ENCODE peak calls at places on chromosomes 6 and 20, in nine cellular contexts. D is NCI-H2171 treated with DMSO at 0.1 percent for 48 hours; Z is adipocyte; F is CD4-positive, alpha-beta T cell; E is hypothalamus; W is putamen; U is A549; T is NCI-H2107; M is endothelial cell. I is an unnamed sample.

GRCh38 chr20:41889871-41890224 is 271.7 kb upstream of the CHD6 start:
- DNase-seq in T (no peak), D (no peak), W (no peak), Z (no peak), M (no peak), F (no peak), U (no peak), E (no peak), I (no peak)

GRCh38 chr20:57372581-57373350 is 18.4 kb upstream of the RBM38 start:
- DNase-seq in E (no peak), D (no peak), W (no peak), U (no peak), T (no peak), F (no peak), Z (no peak), M (no peak), I (no peak)

GRCh38 chr6:17622144-17622543 is 22.0 kb downstream of the FAM8A1 start:
- DNase-seq in M (no peak), F (no peak), D (peak; percentile 35), U (no peak), E (no peak), T (no peak), Z (no peak), W (no peak), I (no peak)

GRCh38 chr6:33112148-33112547 is 36.4 kb downstream of the HLA-DPB1 start:
- DNase-seq in D (no peak), M (no peak), W (peak; percentile 23), F (no peak), U (no peak), E (no peak), Z (peak; percentile 69), T (no peak), I (no peak)

GRCh38 chr20:5297280-5298004 is 19.3 kb downstream of the PROKR2 start:
- DNase-seq in F (no peak), W (no peak), Z (no peak), U (no peak), D (no peak), M (no peak), T (no peak), E (no peak), I (no peak)

GRCh38 chr20:13101276-13101675 is 92.5 kb downstream of the SPTLC3 start:
- DNase-seq in Z (no peak), W (no peak), U (no peak), T (no peak), F (no peak), D (no peak), M (no peak), E (no peak), I (no peak)

GRCh38 chr20:11907621-11908020 is 10.1 kb upstream of the BTBD3 start:
- DNase-seq in D (no peak), Z (no peak), F (no peak), E (no peak), M (no peak), U (no peak), W (no peak), T (no peak), I (no peak)

GRCh38 chr6:43938178-43939101 is 168.4 kb downstream of the VEGFA start:
- DNase-seq in Z (no peak), F (no peak), M (no peak), D (no peak), E (no peak), T (no peak), W (no peak), U (no peak), I (no peak)

GRCh38 chr6:165872311-165872710 is 209.3 kb upstream of the PDE10A start:
- DNase-seq in T (no peak), D (no peak), M (no peak), Z (no peak), F (no peak), E (no peak), W (no peak), U (no peak), I (no peak)

GRCh38 chr6:111871725-111872520 is 1.3 kb downstream of the FYN start:
- DNase-seq in U (peak; percentile 10), M (peak; percentile 46), Z (peak; percentile 61), F (no peak), T (peak; percentile 16), D (peak; percentile 75), W (peak; percentile 87), E (peak; percentile 50), I (peak; percentile 14)

GRCh38 chr6:148893073-148893472 is 146.2 kb downstream of the UST start:
- DNase-seq in M (no peak), T (no peak), W (no peak), D (no peak), F (no peak), U (no peak), Z (no peak), E (no peak), I (no peak)

GRCh38 chr20:24289737-24290481 is 179.5 kb upstream of the SYNDIG1 start:
- DNase-seq in U (no peak), T (no peak), W (no peak), E (no peak), M (no peak), Z (peak; percentile 3), F (no peak), D (no peak), I (no peak)

GRCh38 chr20:35318502-35319157 is 26.4 kb upstream of the FAM83C start:
- DNase-seq in M (no peak), E (no peak), W (no peak), D (no peak), Z (peak; percentile 54), F (no peak), U (peak; percentile 64), T (no peak), I (peak; percentile 86)

GRCh38 chr6:41408982-41409381 is 73.6 kb downstream of the NCR2 start:
- DNase-seq in E (no peak), M (no peak), T (no peak), W (no peak), U (no peak), Z (no peak), D (no peak), F (no peak), I (no peak)

GRCh38 chr6:14212632-14213031 is 95.1 kb downstream of the CD83 start:
- DNase-seq in U (no peak), W (no peak), Z (no peak), F (no peak), T (no peak), M (no peak), E (no peak), D (no peak), I (no peak)

GRCh38 chr6:31483392-31483791 is 14.6 kb upstream of the MICB start:
- DNase-seq in Z (peak; percentile 17), E (no peak), U (no peak), W (no peak), F (no peak), M (no peak), D (no peak), T (no peak), I (no peak)

GRCh38 chr20:1788039-1788438 is 107.2 kb upstream of the SIRPA start:
- DNase-seq in W (no peak), F (no peak), D (no peak), U (no peak), Z (no peak), T (no peak), M (no peak), E (no peak), I (no peak)

GRCh38 chr6:37467718-37468117 is 32.0 kb downstream of the CCDC167 start:
- DNase-seq in E (no peak), Z (no peak), T (no peak), D (no peak), M (no peak), U (no peak), F (no peak), W (no peak), I (no peak)

GRCh38 chr20:45465492-45466266 is 3.9 kb upstream of the WFDC2 start:
- DNase-seq in Z (no peak), M (no peak), W (no peak), D (no peak), E (no peak), T (no peak), U (no peak), F (no peak), I (peak; percentile 32)

GRCh38 chr6:168193816-168194701 is 115.0 kb upstream of the FRMD1 start:
- DNase-seq in D (no peak), W (no peak), M (no peak), E (no peak), U (no peak), Z (no peak), F (no peak), T (no peak), I (no peak)

GRCh38 chr6:42300701-42301100 is 83.0 kb upstream of the MRPS10 start:
- DNase-seq in W (no peak), E (no peak), M (no peak), T (no peak), U (no peak), F (no peak), D (no peak), Z (no peak), I (no peak)

GRCh38 chr6:108667984-108668383 is 107.3 kb downstream of the FOXO3 start:
- DNase-seq in U (no peak), D (no peak), W (peak; percentile 50), M (no peak), Z (peak; percentile 50), E (peak; percentile 20), T (no peak), F (no peak), I (no peak)

I was measured in left colon.